ENCODE peak calls at places on chromosomes 3 and 15, in six cellular contexts. R is OCI-LY7, M is GM23248, B is A673, O is right atrium auricular region, K is astrocyte. T is an unnamed sample.

GRCh38 chr3:153783106-153783505 is 338.1 kb upstream of the ARHGEF26 start:
- DNase-seq in R (no peak), M (peak; percentile 8), B (peak; percentile 96), O (no peak), K (no peak), T (peak; percentile 59)

GRCh38 chr3:183541738-183542137 is 13.8 kb downstream of the KLHL6 start:
- DNase-seq in R (no peak), M (no peak), B (no peak), O (no peak), K (no peak), T (no peak)

GRCh38 chr15:31108836-31109235 is 7.3 kb upstream of the TRPM1 start:
- DNase-seq in R (no peak), M (no peak), B (no peak), O (no peak), K (no peak), T (no peak)

GRCh38 chr3:191563722-191564121 is 102.8 kb downstream of the PYDC2 start:
- DNase-seq in R (no peak), M (no peak), B (no peak), O (no peak), K (no peak), T (no peak)

GRCh38 chr3:102733811-102734574 is 299.2 kb downstream of the ZPLD1 start:
- DNase-seq in R (no peak), M (peak; percentile 65), B (no peak), O (no peak), K (peak; percentile 84), T (no peak)

GRCh38 chr3:41356775-41357174 is 157.5 kb downstream of the CTNNB1 start:
- DNase-seq in R (no peak), M (no peak), B (no peak), O (no peak), K (no peak), T (no peak)

GRCh38 chr15:100592898-100593297 is 9.1 kb downstream of the LINS1 start:
- DNase-seq in R (no peak), M (no peak), B (no peak), O (no peak), K (peak; percentile 59), T (no peak)

GRCh38 chr3:152909180-152909883 is 74.4 kb downstream of the P2RY1 start:
- DNase-seq in R (no peak), M (peak; percentile 52), B (peak; percentile 19), O (no peak), K (peak; percentile 30), T (no peak)

GRCh38 chr3:81218023-81218422 is 543.4 kb downstream of the GBE1 start:
- DNase-seq in R (no peak), M (peak; percentile 53), B (no peak), O (no peak), K (peak; percentile 33), T (no peak)

GRCh38 chr3:134317106-134317947 is 56.9 kb downstream of the AMOTL2 start:
- DNase-seq in R (no peak), M (peak; percentile 70), B (no peak), O (peak; percentile 52), K (no peak), T (no peak)

GRCh38 chr3:182078929-182079328 is 367.2 kb downstream of the SOX2 start:
- DNase-seq in R (no peak), M (no peak), B (no peak), O (no peak), K (no peak), T (no peak)

GRCh38 chr3:112228786-112229185 is 65.2 kb downstream of the SLC9C1 start:
- DNase-seq in R (no peak), M (no peak), B (no peak), O (no peak), K (no peak), T (no peak)
- H3K9me3 ChIP-seq in R (peaks cover 22% of the 10 kb centered on the region), M (peaks cover 8% of the 10 kb centered on the region), B (no peaks in the 10 kb centered on the region), O (peaks cover 49% of the 10 kb centered on the region), K (no peaks in the 10 kb centered on the region), T (no peaks in the 10 kb centered on the region)

DNA sequence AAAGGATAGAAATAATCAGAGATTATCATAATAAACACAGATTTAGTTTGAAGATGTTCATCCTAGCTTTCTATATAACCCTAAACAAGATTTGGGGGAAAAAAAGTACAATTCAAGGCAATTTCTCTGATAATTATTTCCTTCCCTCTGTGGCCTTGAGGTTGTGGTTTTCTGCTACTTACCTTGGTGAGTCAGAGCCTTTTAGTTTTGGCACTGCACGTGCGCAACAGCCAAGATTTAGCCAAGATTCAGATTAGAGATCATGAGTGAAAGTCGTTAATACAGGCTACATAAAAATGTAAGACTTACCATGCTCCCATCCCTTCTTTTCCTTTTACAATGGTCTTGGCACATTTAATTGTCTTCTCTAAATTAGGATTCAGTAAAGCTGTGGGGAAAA is 6.7 kb downstream of the LYZL4 start:
- DNase-seq in R (no peak), M (no peak), B (no peak), O (no peak), K (no peak), T (no peak)
- H3K4me1 ChIP-seq in R (no peaks in the 10 kb centered on the region), M (no peaks in the 10 kb centered on the region), B (no peaks in the 10 kb centered on the region), O (no peaks in the 10 kb centered on the region), K (no peaks in the 10 kb centered on the region), T (no peaks in the 10 kb centered on the region)

DNA sequence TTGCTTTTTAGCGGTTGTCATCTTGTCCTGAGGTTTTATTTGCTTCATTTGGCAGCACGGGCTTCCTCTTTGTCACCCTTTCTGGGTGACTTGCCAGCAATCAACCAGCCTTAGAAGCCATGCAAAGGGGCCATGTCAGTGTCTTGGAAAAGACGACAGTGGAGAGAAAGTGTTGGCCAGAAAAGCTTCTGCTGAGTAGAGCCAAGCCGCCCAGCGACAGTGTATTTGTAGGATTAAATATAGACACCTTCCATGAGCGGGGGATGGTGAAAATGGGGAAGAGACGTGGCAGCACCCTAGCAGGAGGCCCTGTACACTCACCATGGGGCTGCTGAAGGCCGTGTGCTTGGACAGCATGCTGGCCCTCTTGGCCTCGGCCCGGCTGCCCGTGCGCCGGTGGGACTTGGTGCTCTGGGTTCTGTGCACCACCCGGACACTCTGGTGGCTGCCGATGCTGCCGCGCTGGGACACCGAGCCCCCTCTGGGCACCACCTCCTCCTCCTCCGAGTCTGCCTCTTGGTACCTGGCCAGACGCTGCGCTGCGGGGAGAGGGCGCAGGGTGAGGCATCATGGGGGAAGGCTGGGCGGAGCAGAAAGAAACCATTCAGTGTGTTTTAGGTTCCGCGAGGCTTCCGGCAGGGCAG is 145.1 kb downstream of the ATP10A start:
- DNase-seq in R (no peak), M (peak; percentile 62), B (no peak), O (no peak), K (peak; percentile 2), T (peak; percentile 55)
- H3K9me3 ChIP-seq in R (no peaks in the 10 kb centered on the region), M (no peaks in the 10 kb centered on the region), B (peaks cover 15% of the 10 kb centered on the region), O (no peaks in the 10 kb centered on the region), K (no peaks in the 10 kb centered on the region), T (no peaks in the 10 kb centered on the region)

DNA sequence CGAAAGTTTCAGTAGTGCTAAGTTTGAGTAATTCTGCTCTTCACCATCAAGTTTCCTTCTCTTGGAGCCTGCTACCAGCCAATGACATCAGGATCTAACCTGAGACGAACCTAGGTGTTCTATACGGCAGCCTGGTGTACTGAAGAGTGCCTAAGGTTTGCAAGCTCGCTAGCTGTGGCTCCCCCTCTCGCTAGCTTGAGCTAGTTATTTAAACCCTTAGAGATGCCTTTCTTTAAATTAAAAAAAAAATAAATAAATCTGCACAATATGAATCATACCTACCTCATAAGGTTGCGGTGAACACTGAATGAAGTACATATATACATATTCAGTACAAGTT is 1.4 kb upstream of the COL8A1 start:
- DNase-seq in R (no peak), M (no peak), B (peak; percentile 27), O (no peak), K (no peak), T (no peak)
- H3K4me1 ChIP-seq in R (no peaks in the 10 kb centered on the region), M (peaks cover 45% of the 10 kb centered on the region), B (peaks cover 9% of the 10 kb centered on the region), O (peaks cover 11% of the 10 kb centered on the region), K (peaks cover 38% of the 10 kb centered on the region), T (peaks cover 10% of the 10 kb centered on the region)